ENCODE peak calls at places on chromosomes 12 and 14, in six cellular contexts. G, N, W, Z, D and Q are unnamed samples. For H3K36me3, the result is how much of the 10 kb centered on the place peaks cover.

GRCh38 chr12:126069549-126070165 is 1004.4 kb downstream of the AACS start:
- DNase-seq in G (peak), N (peak), W (peak), Z (peak), D (peak), Q (peak)

GRCh38 chr12:5257763-5258475 is 174.0 kb upstream of the NTF3 start:
- DNase-seq in G (no peak), N (no peak), W (no peak), Z (no peak), D (no peak), Q (no peak)

GRCh38 chr12:113230315-113231274 is 9.3 kb downstream of the TPCN1 start:
- DNase-seq in G (no peak), N (no peak), W (peak), Z (no peak), D (no peak), Q (peak)

GRCh38 chr12:6345319-6346071 is 3.6 kb upstream of the TNFRSF1A start:
- DNase-seq in G (peak), N (peak), W (peak), Z (no peak), D (no peak), Q (peak)

GRCh38 chr12:32917094-32917611 is 20.6 kb upstream of the PKP2 start:
- DNase-seq in G (no peak), N (peak), W (no peak), Z (no peak), D (no peak), Q (peak)

GRCh38 chr12:123024819-123025391 is 44.4 kb downstream of the ARL6IP4 start:
- DNase-seq in G (no peak), N (peak), W (no peak), Z (no peak), D (no peak), Q (peak)

GRCh38 chr14:94066089-94066676 is 14.8 kb downstream of the DDX24 start:
- DNase-seq in G (no peak), N (no peak), W (peak), Z (no peak), D (no peak), Q (no peak)

GRCh38 chr12:130849561-130850417 is 10.7 kb upstream of the STX2 start:
- DNase-seq in G (no peak), N (no peak), W (peak), Z (no peak), D (no peak), Q (no peak)

GRCh38 chr14:69263364-69263763 is 3.4 kb downstream of the GALNT16 start:
- DNase-seq in G (no peak), N (peak), W (no peak), Z (no peak), D (no peak), Q (peak)

GRCh38 chr12:102331419-102331818 is 133.8 kb upstream of the PMCH start:
- DNase-seq in G (no peak), N (no peak), W (peak), Z (no peak), D (no peak), Q (no peak)

GRCh38 chr12:6183689-6184441 is 16.3 kb upstream of the CD9 start:
- DNase-seq in G (no peak), N (peak), W (peak), Z (no peak), D (no peak), Q (peak)

GRCh38 chr12:3622021-3622731 is 130.7 kb downstream of the CRACR2A start:
- DNase-seq in G (no peak), N (peak), W (no peak), Z (no peak), D (no peak), Q (no peak)

GRCh38 chr14:31420013-31420318 is 384 bp downstream of the HEATR5A start:
- DNase-seq in G (no peak), N (no peak), W (peak), Z (peak), D (no peak), Q (no peak)

GRCh38 chr12:12553208-12553785 is 9.4 kb downstream of the DUSP16 start:
- DNase-seq in G (no peak), N (no peak), W (no peak), Z (no peak), D (no peak), Q (no peak)

GRCh38 chr12:26987634-26988424 is 26.4 kb downstream of the TM7SF3 start:
- DNase-seq in G (no peak), N (peak), W (no peak), Z (no peak), D (no peak), Q (peak)

GRCh38 chr14:22484638-22485037 is 104.4 kb downstream of the DAD1 start:
- DNase-seq in G (no peak), N (peak), W (no peak), Z (no peak), D (no peak), Q (no peak)

GRCh38 chr14:52042371-52043037 is 26.4 kb downstream of the NID2 start:
- DNase-seq in G (no peak), N (no peak), W (no peak), Z (no peak), D (no peak), Q (no peak)

GRCh38 chr14:104531421-104532190 is 48.0 kb upstream of the C14orf180 start:
- DNase-seq in G (no peak), N (no peak), W (no peak), Z (no peak), D (no peak), Q (no peak)

GRCh38 chr14:25132734-25133422 is 82.9 kb upstream of the STXBP6 start:
- DNase-seq in G (no peak), N (peak), W (peak), Z (peak), D (peak), Q (peak)

GRCh38 chr14:94377866-94378470 is 10.4 kb downstream of the SERPINA1 start:
- DNase-seq in G (no peak), N (no peak), W (no peak), Z (no peak), D (no peak), Q (no peak)

GRCh38 chr14:91350813-91351507 is 66.7 kb downstream of the CCDC88C start:
- DNase-seq in G (no peak), N (no peak), W (no peak), Z (no peak), D (peak), Q (no peak)

GRCh38 chr14:96989293-96989692 is 192.1 kb downstream of the VRK1 start:
- DNase-seq in G (no peak), N (no peak), W (no peak), Z (no peak), D (no peak), Q (no peak)

GRCh38 chr12:9605490-9605889 is 2.2 kb downstream of the KLRB1 start:
- DNase-seq in G (no peak), N (no peak), W (no peak), Z (no peak), D (no peak), Q (no peak)

GRCh38 chr12:109777544-109777943 is 55.7 kb downstream of the TRPV4 start:
- DNase-seq in G (no peak), N (peak), W (peak), Z (no peak), D (peak), Q (peak)

GRCh38 chr12:88934163-88934747 is 354.0 kb upstream of the KITLG start:
- DNase-seq in G (peak), N (peak), W (no peak), Z (no peak), D (no peak), Q (peak)

GRCh38 chr12:20426956-20427355 is 58.6 kb downstream of the PDE3A start:
- DNase-seq in G (no peak), N (no peak), W (no peak), Z (no peak), D (no peak), Q (no peak)

GRCh38 chr12:50224026-50224692 is 57.0 kb upstream of the CERS5 start:
- DNase-seq in G (peak), N (peak), W (peak), Z (peak), D (no peak), Q (no peak)

GRCh38 chr12:120669055-120669828 is 17.7 kb upstream of the MLEC start:
- DNase-seq in G (no peak), N (peak), W (no peak), Z (peak), D (no peak), Q (peak)

GRCh38 chr12:98513379-98514318 is 1.7 kb upstream of the TMPO start:
- DNase-seq in G (no peak), N (no peak), W (no peak), Z (no peak), D (no peak), Q (no peak)
- H3K27ac ChIP-seq in G (no peak), N (peak), W (peak), Z (peak), D (peak), Q (no peak)

GRCh38 chr12:124961055-124961454 is 27.9 kb downstream of the DHX37 start:
- DNase-seq in G (no peak), N (no peak), W (no peak), Z (no peak), D (no peak), Q (no peak)
- H3K36me3 ChIP-seq in G (under half), N (under half), W (under half), Z (under half), D (half or more), Q (under half)

DNA sequence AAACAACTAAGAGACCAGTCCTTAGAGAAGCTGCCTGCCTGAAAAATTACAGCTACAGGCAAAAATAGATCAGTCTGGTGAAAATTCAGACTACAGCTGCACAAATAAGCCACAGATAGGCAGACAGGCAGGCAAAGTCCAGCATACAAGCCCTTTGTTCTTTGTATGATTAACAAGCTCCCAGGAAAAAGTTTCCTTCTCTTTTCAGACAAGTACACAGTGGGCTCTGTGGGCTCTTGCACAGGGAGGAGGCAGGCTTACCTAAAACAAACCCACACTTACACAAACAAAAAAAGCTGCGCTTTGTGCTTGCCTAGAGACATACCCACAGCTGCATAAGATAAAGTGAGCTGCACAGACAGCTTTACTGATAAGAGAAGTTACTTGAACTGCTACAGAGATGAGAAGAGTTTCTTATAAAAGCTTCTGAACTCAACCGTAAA is 7.7 kb downstream of the OR6C68 start:
- DNase-seq in G (no peak), N (no peak), W (peak), Z (peak), D (no peak), Q (no peak)
- H2AFZ ChIP-seq in G (no peak), N (no peak), W (no peak), Z (peak), D (no peak), Q (no peak)

GRCh38 chr12:62866451-62867082 is 68.4 kb downstream of the PPM1H start:
- DNase-seq in G (no peak), N (peak), W (peak), Z (no peak), D (no peak), Q (peak)
- H3K27ac ChIP-seq in G (peak), N (no peak), W (peak), Z (no peak), D (no peak), Q (peak)

GRCh38 chr14:65916055-65916454 is 503.5 kb downstream of the FUT8 start:
- DNase-seq in G (no peak), N (no peak), W (no peak), Z (no peak), D (no peak), Q (no peak)
- H3K36me3 ChIP-seq in G (under half), N (under half), W (under half), Z (under half), D (under half), Q (under half)

DNA sequence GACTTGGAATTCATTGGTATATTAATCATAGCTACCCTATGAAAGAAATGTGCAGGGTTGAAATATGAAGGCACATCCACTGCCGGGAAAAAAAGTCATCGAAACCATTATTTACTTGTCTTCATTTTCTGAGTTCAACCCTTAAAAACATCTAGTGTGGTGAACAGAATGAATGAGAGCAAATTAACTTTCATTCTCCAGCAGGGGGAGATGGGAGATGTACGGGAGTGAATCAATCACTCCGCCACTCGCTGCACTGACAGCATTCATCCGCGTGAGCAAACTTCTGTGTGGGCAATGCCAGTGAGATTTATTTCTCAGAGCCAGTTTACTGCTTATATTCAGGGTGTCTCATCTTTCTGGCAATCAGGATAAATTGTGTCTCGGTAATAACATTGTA is 463.5 kb upstream of the MIS18BP1 start:
- DNase-seq in G (no peak), N (peak), W (peak), Z (peak), D (no peak), Q (no peak)
- H2AFZ ChIP-seq in G (no peak), N (no peak), W (no peak), Z (peak), D (no peak), Q (no peak)

GRCh38 chr12:57894577-57895292 is 46.6 kb upstream of the ATP23 start:
- DNase-seq in G (no peak), N (peak), W (no peak), Z (no peak), D (no peak), Q (no peak)

GRCh38 chr12:57891639-57892228 is 45.2 kb upstream of the CTDSP2 start:
- DNase-seq in G (no peak), N (peak), W (no peak), Z (no peak), D (no peak), Q (no peak)

GRCh38 chr12:57892232-57892987 is 45.9 kb upstream of the CTDSP2 start:
- DNase-seq in G (no peak), N (no peak), W (no peak), Z (no peak), D (no peak), Q (no peak)

GRCh38 chr12:57895337-57896138 is 45.8 kb upstream of the ATP23 start:
- DNase-seq in G (no peak), N (peak), W (no peak), Z (no peak), D (no peak), Q (no peak)

DNA sequence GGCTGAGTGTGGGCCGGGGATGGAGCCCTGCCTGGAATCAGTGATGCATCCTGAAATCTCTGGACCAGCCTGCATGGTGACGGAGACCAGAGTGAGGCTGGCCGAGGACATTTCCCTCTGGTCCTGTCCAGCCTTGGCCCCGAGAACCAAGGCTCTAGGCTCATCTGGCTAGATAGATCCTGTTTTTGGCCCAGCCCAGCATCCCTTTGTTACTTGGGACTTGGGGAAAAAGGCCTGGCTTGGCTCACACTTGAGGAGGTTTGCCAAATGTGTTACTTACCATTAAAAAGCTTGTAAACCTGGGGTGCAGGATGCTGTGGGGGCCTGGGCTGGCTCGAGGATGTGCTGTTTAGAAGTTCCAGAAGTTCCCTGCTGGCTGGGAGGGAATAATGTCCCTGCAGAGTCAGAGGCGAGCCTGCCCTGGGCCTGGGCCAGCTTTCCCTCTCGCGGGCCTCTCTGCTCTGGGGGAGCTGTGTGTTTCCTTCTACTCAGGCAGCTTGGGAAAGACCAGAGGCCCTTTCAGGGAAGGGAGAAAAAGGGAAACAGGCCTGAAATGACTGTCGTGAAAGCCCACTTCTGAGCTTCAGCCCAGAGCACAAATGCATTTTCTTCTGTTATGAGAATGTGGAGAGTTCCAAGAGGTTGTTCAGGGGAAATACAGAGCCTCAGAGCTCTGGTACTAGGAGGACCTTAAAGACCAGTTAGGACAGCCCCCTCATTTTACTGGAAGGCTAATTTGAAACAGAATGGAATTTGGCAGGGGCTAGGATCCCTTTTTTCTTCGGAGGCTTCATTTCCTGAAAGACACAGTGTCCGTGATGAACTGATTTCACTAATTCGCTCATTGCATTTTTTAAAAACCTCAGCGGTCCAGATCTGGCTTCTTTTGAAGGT is 47.2 kb upstream of the CTDSP2 start:
- DNase-seq in G (no peak), N (peak), W (peak), Z (peak), D (no peak), Q (peak)
- H3K27ac ChIP-seq in G (no peak), N (peak), W (no peak), Z (peak), D (no peak), Q (peak)